ENCODE peak calls at places on chromosomes 6 and 20, in seven cellular contexts. I, D, X, F, Y, W and T are unnamed samples.

GRCh38 chr6:158938811-158939254 is 61.2 kb downstream of the RSPH3 start:
- DNase-seq in D (no peak), X (peak; percentile 82), F (no peak), Y (no peak), W (no peak), I (no peak), T (peak; percentile 81)

GRCh38 chr6:13307508-13307995 is 20.8 kb downstream of the TBC1D7 start:
- DNase-seq in W (peak; percentile 95), Y (no peak), X (no peak), D (no peak), I (no peak), F (no peak), T (no peak)

GRCh38 chr20:29409833-29410804 is 1847.3 kb upstream of the DEFB115 start:
- DNase-seq in X (no peak), D (peak; percentile 14), F (no peak), W (no peak), Y (no peak), I (no peak), T (no peak)

GRCh38 chr6:150491131-150491795 is 108.4 kb upstream of the PLEKHG1 start:
- DNase-seq in X (peak; percentile 30), F (no peak), D (peak; percentile 35), Y (no peak), I (no peak), W (no peak), T (no peak)

GRCh38 chr6:44304282-44305199 is 8.6 kb downstream of the AARS2 start:
- DNase-seq in Y (peak; percentile 83), F (peak; percentile 27), I (no peak), X (peak; percentile 62), W (peak; percentile 53), D (peak; percentile 79), T (peak; percentile 23)

GRCh38 chr20:49614338-49615050 is 46.6 kb upstream of the PTGIS start:
- DNase-seq in X (no peak), F (no peak), D (no peak), I (no peak), W (no peak), Y (peak; percentile 38), T (no peak)

GRCh38 chr20:14612389-14612788 is 275.0 kb upstream of the FLRT3 start:
- DNase-seq in D (no peak), I (no peak), X (no peak), Y (no peak), F (no peak), W (no peak), T (no peak)

GRCh38 chr20:34579936-34580587 is 21.5 kb downstream of the MAP1LC3A start:
- DNase-seq in W (no peak), Y (no peak), I (no peak), F (no peak), X (no peak), D (peak; percentile 53), T (peak; percentile 61)

GRCh38 chr6:11952291-11952690 is 59.8 kb upstream of the HIVEP1 start:
- DNase-seq in F (no peak), W (no peak), Y (no peak), I (no peak), D (no peak), X (no peak), T (no peak)

GRCh38 chr20:21526776-21527175 is 12.9 kb upstream of the NKX2-2 start:
- DNase-seq in X (no peak), D (no peak), F (no peak), Y (no peak), W (no peak), I (no peak), T (no peak)

GRCh38 chr6:89508755-89509563 is 76.0 kb downstream of the ANKRD6 start:
- DNase-seq in Y (no peak), X (no peak), W (no peak), F (no peak), D (no peak), I (no peak), T (peak; percentile 9)

GRCh38 chr20:8534368-8534767 is 402.3 kb downstream of the PLCB1 start:
- DNase-seq in D (no peak), X (no peak), W (no peak), I (no peak), F (no peak), Y (no peak), T (no peak)

GRCh38 chr6:24858154-24858801 is 59.6 kb upstream of the ARMH2 start:
- DNase-seq in F (no peak), W (peak; percentile 32), I (no peak), X (peak; percentile 49), D (peak; percentile 24), Y (no peak), T (peak; percentile 14)

GRCh38 chr6:16243055-16243454 is 4.7 kb downstream of the GMPR start:
- DNase-seq in Y (no peak), W (no peak), X (no peak), D (no peak), I (no peak), F (no peak), T (no peak)

GRCh38 chr20:23358563-23358906 is 3.4 kb upstream of the GZF1 start:
- DNase-seq in X (no peak), F (no peak), Y (no peak), I (no peak), D (no peak), W (no peak), T (no peak)

GRCh38 chr6:163904161-163904560 is 489.6 kb downstream of the QKI start:
- DNase-seq in I (no peak), X (no peak), Y (no peak), D (no peak), W (no peak), F (no peak), T (no peak)

GRCh38 chr6:119575721-119576120 is 226.2 kb upstream of the MAN1A1 start:
- DNase-seq in F (no peak), Y (no peak), D (no peak), I (no peak), W (peak; percentile 66), X (no peak), T (no peak)

GRCh38 chr6:157120523-157121232 is 202.6 kb downstream of the TMEM242 start:
- DNase-seq in F (no peak), Y (no peak), I (no peak), D (no peak), X (no peak), W (no peak), T (no peak)

GRCh38 chr6:136669299-136669699 is 119.1 kb upstream of the MAP7 start:
- DNase-seq in X (peak; percentile 11), W (peak; percentile 95), I (no peak), Y (no peak), D (no peak), F (no peak), T (no peak)

GRCh38 chr6:112202639-112203341 is 51.6 kb downstream of the LAMA4 start:
- DNase-seq in D (peak; percentile 16), I (no peak), W (peak; percentile 73), F (no peak), X (no peak), Y (no peak), T (no peak)

GRCh38 chr6:41262401-41262800 is 24.1 kb downstream of the TREM1 start:
- DNase-seq in D (no peak), W (no peak), X (no peak), F (no peak), I (no peak), Y (no peak), T (no peak)

GRCh38 chr6:76240092-76240491 is 167.6 kb upstream of the IMPG1 start:
- DNase-seq in W (no peak), F (no peak), D (no peak), X (no peak), Y (no peak), I (no peak), T (no peak)

GRCh38 chr6:6803180-6803978 is 214.9 kb downstream of the LY86 start:
- DNase-seq in I (no peak), X (peak; percentile 83), D (peak; percentile 78), F (no peak), W (no peak), Y (peak; percentile 88), T (peak; percentile 55)

GRCh38 chr20:41615671-41616070 is 2.5 kb downstream of the CHD6 start:
- DNase-seq in D (no peak), F (no peak), Y (no peak), X (no peak), W (no peak), I (no peak), T (no peak)

GRCh38 chr6:165704001-165704748 is 41.1 kb upstream of the PDE10A start:
- DNase-seq in W (no peak), Y (no peak), F (no peak), D (no peak), X (no peak), I (peak; percentile 12), T (no peak)

GRCh38 chr6:130890531-130890950 is 63.3 kb downstream of the SMLR1 start:
- DNase-seq in I (no peak), F (no peak), Y (no peak), W (peak; percentile 88), D (no peak), X (no peak), T (no peak)

GRCh38 chr6:51655517-51655916 is 431.9 kb downstream of the PKHD1 start:
- DNase-seq in W (no peak), X (no peak), Y (no peak), D (no peak), F (no peak), I (no peak), T (no peak)

GRCh38 chr20:3168079-3168828 is 5.1 kb downstream of the LZTS3 start:
- DNase-seq in W (no peak), I (no peak), X (peak; percentile 68), D (no peak), Y (peak; percentile 41), F (no peak), T (peak; percentile 59)

GRCh38 chr6:11370191-11371018 is 137.9 kb upstream of the NEDD9 start:
- DNase-seq in X (no peak), I (no peak), F (no peak), W (no peak), D (no peak), Y (no peak), T (no peak)

GRCh38 chr6:135052939-135053338 is 1.7 kb downstream of the HBS1L start:
- DNase-seq in F (no peak), X (no peak), Y (no peak), D (no peak), I (no peak), W (no peak), T (no peak)

GRCh38 chr6:150770631-150771030 is 94.9 kb upstream of the MTHFD1L start:
- DNase-seq in D (no peak), X (no peak), Y (no peak), W (no peak), I (no peak), F (no peak), T (no peak)

GRCh38 chr6:125526007-125526720 is 223.3 kb upstream of the HEY2 start:
- DNase-seq in X (no peak), I (no peak), W (no peak), D (no peak), Y (no peak), F (no peak), T (no peak)

GRCh38 chr6:146361367-146361924 is 182.2 kb upstream of the RAB32 start:
- DNase-seq in W (peak; percentile 11), F (no peak), Y (no peak), D (no peak), I (no peak), X (no peak), T (peak; percentile 23)

GRCh38 chr6:92109256-92109655 is 1310.1 kb downstream of the EPHA7 start:
- DNase-seq in W (no peak), I (no peak), D (no peak), Y (peak; percentile 61), X (no peak), F (no peak), T (no peak)

GRCh38 chr20:13611726-13612125 is 27.0 kb downstream of the TASP1 start:
- DNase-seq in F (no peak), X (no peak), D (no peak), Y (no peak), I (no peak), W (no peak), T (no peak)

GRCh38 chr6:127879685-127880084 is 21.2 kb downstream of the THEMIS start:
- DNase-seq in F (no peak), W (no peak), Y (peak; percentile 62), I (no peak), D (no peak), X (no peak), T (no peak)

GRCh38 chr6:148328876-148329567 is 13.6 kb upstream of the SASH1 start:
- DNase-seq in F (no peak), X (no peak), D (no peak), W (peak; percentile 9), I (no peak), Y (no peak), T (no peak)